ENCODE peak calls at places on chromosomes 4 and X, in five cellular contexts. One of them, this sample, is unnamed.

GRCh38 chrX:39772057-39772832 is 325.5 kb downstream of the BCOR start:
- DNase-seq in dorsolateral prefrontal cortex: no peak
- DNase-seq in cardiac muscle cell: peak
- DNase-seq in glutamatergic neuron: no peak
- DNase-seq in mucosa of descending colon: no peak
- DNase-seq in this sample: peak

GRCh38 chr4:8198906-8199593 is at the start of gene SH3TC1:
- DNase-seq in dorsolateral prefrontal cortex: peak
- DNase-seq in cardiac muscle cell: peak
- DNase-seq in glutamatergic neuron: peak
- DNase-seq in mucosa of descending colon: peak
- DNase-seq in this sample: peak

GRCh38 chr4:98148856-98149255 is 5.6 kb upstream of the STPG2 start:
- DNase-seq in dorsolateral prefrontal cortex: no peak
- DNase-seq in cardiac muscle cell: no peak
- DNase-seq in glutamatergic neuron: no peak
- DNase-seq in mucosa of descending colon: no peak
- DNase-seq in this sample: no peak

GRCh38 chr4:147312376-147313046 is 168.4 kb upstream of the EDNRA start:
- DNase-seq in dorsolateral prefrontal cortex: no peak
- DNase-seq in cardiac muscle cell: peak
- DNase-seq in glutamatergic neuron: no peak
- DNase-seq in mucosa of descending colon: no peak
- DNase-seq in this sample: no peak

GRCh38 chr4:169881769-169882168 is 124.0 kb upstream of the HPF1 start:
- DNase-seq in dorsolateral prefrontal cortex: no peak
- DNase-seq in cardiac muscle cell: no peak
- DNase-seq in glutamatergic neuron: no peak
- DNase-seq in mucosa of descending colon: no peak
- DNase-seq in this sample: no peak

GRCh38 chr4:110615366-110616161 is 7.3 kb downstream of the PITX2 start:
- DNase-seq in dorsolateral prefrontal cortex: no peak
- DNase-seq in cardiac muscle cell: no peak
- DNase-seq in glutamatergic neuron: no peak
- DNase-seq in mucosa of descending colon: no peak
- DNase-seq in this sample: no peak

GRCh38 chrX:121000589-121000988 is 15.0 kb upstream of the CT47A1 start:
- DNase-seq in dorsolateral prefrontal cortex: no peak
- DNase-seq in cardiac muscle cell: peak
- DNase-seq in glutamatergic neuron: no peak
- DNase-seq in mucosa of descending colon: no peak
- DNase-seq in this sample: no peak

GRCh38 chr4:26410385-26411293 is 79.6 kb downstream of the CCKAR start:
- DNase-seq in dorsolateral prefrontal cortex: no peak
- DNase-seq in cardiac muscle cell: peak
- DNase-seq in glutamatergic neuron: no peak
- DNase-seq in mucosa of descending colon: peak
- DNase-seq in this sample: no peak

GRCh38 chr4:79446145-79446544 is 38.1 kb upstream of the GK2 start:
- DNase-seq in dorsolateral prefrontal cortex: no peak
- DNase-seq in cardiac muscle cell: no peak
- DNase-seq in glutamatergic neuron: no peak
- DNase-seq in mucosa of descending colon: no peak
- DNase-seq in this sample: no peak

GRCh38 chrX:2430265-2430825 is 70.4 kb downstream of the DHRSX start:
- DNase-seq in dorsolateral prefrontal cortex: no peak
- DNase-seq in cardiac muscle cell: no peak
- DNase-seq in glutamatergic neuron: no peak
- DNase-seq in mucosa of descending colon: no peak
- DNase-seq in this sample: peak

GRCh38 chrX:42948723-42949122 is 170.8 kb upstream of the PPP1R2C start:
- DNase-seq in dorsolateral prefrontal cortex: no peak
- DNase-seq in cardiac muscle cell: no peak
- DNase-seq in glutamatergic neuron: no peak
- DNase-seq in mucosa of descending colon: no peak
- DNase-seq in this sample: no peak

GRCh38 chrX:97311066-97311778 is 427.5 kb downstream of the RPA4 start:
- DNase-seq in dorsolateral prefrontal cortex: no peak
- DNase-seq in cardiac muscle cell: no peak
- DNase-seq in glutamatergic neuron: no peak
- DNase-seq in mucosa of descending colon: no peak
- DNase-seq in this sample: no peak

GRCh38 chr4:54402880-54403503 is 173.9 kb downstream of the PDGFRA start:
- DNase-seq in dorsolateral prefrontal cortex: peak
- DNase-seq in cardiac muscle cell: no peak
- DNase-seq in glutamatergic neuron: no peak
- DNase-seq in mucosa of descending colon: no peak
- DNase-seq in this sample: no peak

GRCh38 chr4:73864365-73864764 is 4.8 kb upstream of the CXCL1 start:
- DNase-seq in dorsolateral prefrontal cortex: no peak
- DNase-seq in cardiac muscle cell: peak
- DNase-seq in glutamatergic neuron: no peak
- DNase-seq in mucosa of descending colon: peak
- DNase-seq in this sample: no peak

GRCh38 chr4:148447672-148448071 is 5.5 kb upstream of the NR3C2 start:
- DNase-seq in dorsolateral prefrontal cortex: no peak
- DNase-seq in cardiac muscle cell: no peak
- DNase-seq in glutamatergic neuron: no peak
- DNase-seq in mucosa of descending colon: no peak
- DNase-seq in this sample: no peak

GRCh38 chr4:105495667-105496066 is 21.8 kb upstream of the PPA2 start:
- DNase-seq in dorsolateral prefrontal cortex: no peak
- DNase-seq in cardiac muscle cell: no peak
- DNase-seq in glutamatergic neuron: no peak
- DNase-seq in mucosa of descending colon: no peak
- DNase-seq in this sample: no peak

DNA sequence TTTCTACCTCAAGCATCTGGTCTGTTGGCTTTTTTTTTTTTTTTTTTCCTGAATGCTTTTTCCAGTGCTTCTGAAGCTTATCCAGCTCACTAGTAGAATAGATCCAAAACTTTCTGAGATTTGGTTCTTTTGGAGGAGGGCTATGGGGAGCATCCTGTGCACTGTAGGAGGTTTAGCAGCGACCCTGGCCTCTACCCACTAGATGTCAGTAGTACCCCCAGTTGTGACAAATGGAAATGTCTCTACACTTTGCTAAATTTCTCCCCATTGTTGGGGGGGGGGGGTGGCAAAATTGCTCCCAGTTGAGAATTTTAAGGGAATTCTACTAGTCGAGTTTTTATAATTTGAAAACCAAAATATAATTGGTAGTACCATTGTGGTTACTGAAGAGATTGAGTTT is 23.0 kb upstream of the PPA2 start:
- DNase-seq in dorsolateral prefrontal cortex: no peak
- DNase-seq in cardiac muscle cell: no peak
- DNase-seq in glutamatergic neuron: no peak
- DNase-seq in mucosa of descending colon: peak
- DNase-seq in this sample: no peak
- TF ChIP-seq CTCF in dorsolateral prefrontal cortex: no peak
- TF ChIP-seq CTCF in cardiac muscle cell: peak
- TF ChIP-seq CTCF in glutamatergic neuron: no peak
- TF ChIP-seq CTCF in mucosa of descending colon: no peak
- TF ChIP-seq CTCF in this sample: peak

GRCh38 chrX:19176901-19177630 is 54.8 kb upstream of the ADGRG2 start:
- DNase-seq in dorsolateral prefrontal cortex: no peak
- DNase-seq in cardiac muscle cell: no peak
- DNase-seq in glutamatergic neuron: no peak
- DNase-seq in mucosa of descending colon: no peak
- DNase-seq in this sample: no peak

GRCh38 chrX:19177710-19178109 is 55.4 kb upstream of the ADGRG2 start:
- DNase-seq in dorsolateral prefrontal cortex: no peak
- DNase-seq in cardiac muscle cell: no peak
- DNase-seq in glutamatergic neuron: no peak
- DNase-seq in mucosa of descending colon: no peak
- DNase-seq in this sample: no peak

GRCh38 chrX:19182785-19183184 is 60.5 kb upstream of the ADGRG2 start:
- DNase-seq in dorsolateral prefrontal cortex: no peak
- DNase-seq in cardiac muscle cell: no peak
- DNase-seq in glutamatergic neuron: no peak
- DNase-seq in mucosa of descending colon: no peak
- DNase-seq in this sample: no peak

GRCh38 chrX:19178402-19178801 is 56.1 kb upstream of the ADGRG2 start:
- DNase-seq in dorsolateral prefrontal cortex: no peak
- DNase-seq in cardiac muscle cell: no peak
- DNase-seq in glutamatergic neuron: no peak
- DNase-seq in mucosa of descending colon: no peak
- DNase-seq in this sample: no peak

DNA sequence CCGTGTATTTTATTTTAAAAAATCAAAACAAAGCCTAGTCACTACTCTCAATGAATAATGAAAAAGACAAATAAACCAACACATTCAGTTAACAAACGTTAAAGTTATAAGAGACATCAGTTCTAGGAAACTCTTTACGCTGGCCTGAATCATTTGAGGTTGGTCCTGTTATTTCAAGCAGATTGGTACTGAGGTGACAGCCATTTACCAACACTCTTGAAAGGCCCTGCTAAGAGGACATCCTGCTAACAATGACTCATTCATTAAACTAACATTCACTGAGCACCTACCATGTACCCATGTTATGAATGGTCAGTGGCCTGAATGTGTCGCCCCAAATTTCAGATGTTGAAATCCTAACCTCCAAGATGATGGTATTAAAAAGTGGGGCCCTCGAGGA is 57.1 kb upstream of the ADGRG2 start:
- DNase-seq in dorsolateral prefrontal cortex: no peak
- DNase-seq in cardiac muscle cell: no peak
- DNase-seq in glutamatergic neuron: no peak
- DNase-seq in mucosa of descending colon: no peak
- DNase-seq in this sample: no peak
- TF ChIP-seq CTCF in dorsolateral prefrontal cortex: no peak
- TF ChIP-seq CTCF in cardiac muscle cell: no peak
- TF ChIP-seq CTCF in glutamatergic neuron: no peak
- TF ChIP-seq CTCF in mucosa of descending colon: no peak
- TF ChIP-seq CTCF in this sample: no peak

DNA sequence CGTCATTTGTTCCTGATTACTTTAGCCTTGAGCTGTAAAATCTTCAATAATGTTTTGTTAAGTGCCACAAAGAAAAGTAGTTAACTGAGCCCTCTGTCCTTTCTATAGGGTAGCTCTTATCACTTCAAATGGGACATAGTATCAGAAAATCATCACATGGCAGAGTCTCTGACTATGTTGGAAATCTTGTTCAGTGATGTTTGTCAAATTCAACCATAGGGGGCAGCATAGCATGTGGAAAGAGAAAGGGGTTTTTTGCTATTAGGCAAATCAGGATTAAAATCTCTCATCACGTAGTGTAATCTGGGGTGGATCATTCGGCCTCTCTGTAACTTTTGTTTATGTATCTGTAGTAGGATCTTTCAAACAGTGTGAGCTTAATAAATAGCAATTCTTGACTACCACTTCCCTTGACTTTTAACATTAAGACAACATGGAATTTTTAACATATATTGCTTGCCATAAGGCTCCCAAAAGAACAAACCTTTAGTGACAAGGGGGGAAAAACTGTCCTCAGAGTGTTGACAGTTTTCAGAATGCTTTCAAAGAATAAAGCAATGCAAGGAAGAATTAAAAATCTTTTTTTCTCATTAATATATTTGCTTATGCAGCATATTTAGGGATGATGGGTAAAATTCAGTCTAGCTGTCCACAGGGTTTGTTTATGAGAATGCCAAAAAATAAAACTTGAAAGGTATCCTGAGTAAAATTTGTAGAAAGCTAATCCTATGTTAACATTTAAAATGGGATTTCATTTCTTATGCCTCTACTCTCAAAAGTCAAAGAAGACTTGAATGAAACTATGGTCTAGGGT is 127.2 kb downstream of the FBXW7 start:
- DNase-seq in dorsolateral prefrontal cortex: no peak
- DNase-seq in cardiac muscle cell: peak
- DNase-seq in glutamatergic neuron: no peak
- DNase-seq in mucosa of descending colon: peak
- DNase-seq in this sample: no peak
- TF ChIP-seq CTCF in dorsolateral prefrontal cortex: peak
- TF ChIP-seq CTCF in cardiac muscle cell: peak
- TF ChIP-seq CTCF in glutamatergic neuron: peak
- TF ChIP-seq CTCF in mucosa of descending colon: no peak
- TF ChIP-seq CTCF in this sample: peak

GRCh38 chr4:165351359-165352130 is 24.1 kb downstream of the MSMO1 start:
- DNase-seq in dorsolateral prefrontal cortex: no peak
- DNase-seq in cardiac muscle cell: no peak
- DNase-seq in glutamatergic neuron: no peak
- DNase-seq in mucosa of descending colon: peak
- DNase-seq in this sample: no peak

GRCh38 chr4:165347647-165348569 is 20.4 kb downstream of the MSMO1 start:
- DNase-seq in dorsolateral prefrontal cortex: no peak
- DNase-seq in cardiac muscle cell: no peak
- DNase-seq in glutamatergic neuron: no peak
- DNase-seq in mucosa of descending colon: no peak
- DNase-seq in this sample: no peak

GRCh38 chr4:165343353-165344191 is 16.1 kb downstream of the MSMO1 start:
- DNase-seq in dorsolateral prefrontal cortex: peak
- DNase-seq in cardiac muscle cell: no peak
- DNase-seq in glutamatergic neuron: no peak
- DNase-seq in mucosa of descending colon: peak
- DNase-seq in this sample: no peak

GRCh38 chr4:165345663-165346417 is 18.4 kb downstream of the MSMO1 start:
- DNase-seq in dorsolateral prefrontal cortex: no peak
- DNase-seq in cardiac muscle cell: peak
- DNase-seq in glutamatergic neuron: no peak
- DNase-seq in mucosa of descending colon: no peak
- DNase-seq in this sample: no peak
- TF ChIP-seq CTCF in dorsolateral prefrontal cortex: no peak
- TF ChIP-seq CTCF in cardiac muscle cell: no peak
- TF ChIP-seq CTCF in glutamatergic neuron: no peak
- TF ChIP-seq CTCF in mucosa of descending colon: no peak
- TF ChIP-seq CTCF in this sample: no peak

GRCh38 chrX:17160971-17161370 is 214.0 kb upstream of the NHS start:
- DNase-seq in dorsolateral prefrontal cortex: no peak
- DNase-seq in cardiac muscle cell: no peak
- DNase-seq in glutamatergic neuron: no peak
- DNase-seq in mucosa of descending colon: no peak
- DNase-seq in this sample: no peak
- TF ChIP-seq CTCF in dorsolateral prefrontal cortex: no peak
- TF ChIP-seq CTCF in cardiac muscle cell: no peak
- TF ChIP-seq CTCF in glutamatergic neuron: no peak
- TF ChIP-seq CTCF in mucosa of descending colon: no peak
- TF ChIP-seq CTCF in this sample: no peak

GRCh38 chrX:69031181-69031580 is 134.1 kb downstream of the PJA1 start:
- DNase-seq in dorsolateral prefrontal cortex: no peak
- DNase-seq in cardiac muscle cell: no peak
- DNase-seq in glutamatergic neuron: no peak
- DNase-seq in mucosa of descending colon: peak
- DNase-seq in this sample: no peak
- TF ChIP-seq CTCF in dorsolateral prefrontal cortex: no peak
- TF ChIP-seq CTCF in cardiac muscle cell: peak
- TF ChIP-seq CTCF in glutamatergic neuron: no peak
- TF ChIP-seq CTCF in mucosa of descending colon: no peak
- TF ChIP-seq CTCF in this sample: no peak

GRCh38 chr4:156799121-156799589 is 172.4 kb downstream of the PDGFC start:
- DNase-seq in dorsolateral prefrontal cortex: no peak
- DNase-seq in cardiac muscle cell: peak
- DNase-seq in glutamatergic neuron: no peak
- DNase-seq in mucosa of descending colon: no peak
- DNase-seq in this sample: no peak

GRCh38 chr4:156798438-156798837 is 173.2 kb downstream of the PDGFC start:
- DNase-seq in dorsolateral prefrontal cortex: no peak
- DNase-seq in cardiac muscle cell: no peak
- DNase-seq in glutamatergic neuron: no peak
- DNase-seq in mucosa of descending colon: no peak
- DNase-seq in this sample: no peak

GRCh38 chr4:156795727-156796126 is 175.9 kb downstream of the PDGFC start:
- DNase-seq in dorsolateral prefrontal cortex: no peak
- DNase-seq in cardiac muscle cell: no peak
- DNase-seq in glutamatergic neuron: no peak
- DNase-seq in mucosa of descending colon: no peak
- DNase-seq in this sample: no peak

GRCh38 chr4:156803056-156803455 is 168.5 kb downstream of the PDGFC start:
- DNase-seq in dorsolateral prefrontal cortex: no peak
- DNase-seq in cardiac muscle cell: no peak
- DNase-seq in glutamatergic neuron: no peak
- DNase-seq in mucosa of descending colon: no peak
- DNase-seq in this sample: no peak

GRCh38 chr4:156800463-156800862 is 171.1 kb downstream of the PDGFC start:
- DNase-seq in dorsolateral prefrontal cortex: no peak
- DNase-seq in cardiac muscle cell: no peak
- DNase-seq in glutamatergic neuron: no peak
- DNase-seq in mucosa of descending colon: no peak
- DNase-seq in this sample: no peak
- TF ChIP-seq CTCF in dorsolateral prefrontal cortex: no peak
- TF ChIP-seq CTCF in cardiac muscle cell: no peak
- TF ChIP-seq CTCF in glutamatergic neuron: peak
- TF ChIP-seq CTCF in mucosa of descending colon: no peak
- TF ChIP-seq CTCF in this sample: no peak